ENCODE peak calls at places on chromosomes 2 and 18, in seven cellular contexts. Y is activated T-cell treated with anti-CD3 and anti-CD28 coated beads, Interleukin-2, amount 50 U/mL, for 72 hours; J is fibroblast of pulmonary artery; Z is HFFc6; K is AG08395; M is cardiac fibroblast; O is Ammon's horn. P is an unnamed sample.

GRCh38 chr2:142873850-142874287 is 3.6 kb upstream of the KYNU start:
- DNase-seq in Y (no peak), J (peak), Z (no peak), K (no peak), M (no peak), O (no peak), P (no peak)

GRCh38 chr18:5521000-5521399 is 22.8 kb downstream of the EPB41L3 start:
- DNase-seq in Y (no peak), J (no peak), Z (no peak), K (no peak), M (no peak), O (no peak), P (peak)

GRCh38 chr18:43271593-43272432 is 5.5 kb downstream of the SYT4 start:
- DNase-seq in Y (peak), J (peak), Z (peak), K (peak), M (peak), O (peak), P (no peak)

GRCh38 chr2:207260947-207261346 is 95.2 kb upstream of the KLF7 start:
- DNase-seq in Y (no peak), J (no peak), Z (peak), K (no peak), M (peak), O (no peak), P (no peak)

GRCh38 chr2:16044946-16045456 is 104.7 kb downstream of the MYCN start:
- DNase-seq in Y (no peak), J (no peak), Z (no peak), K (no peak), M (no peak), O (no peak), P (no peak)

GRCh38 chr18:6055711-6056110 is 160.4 kb upstream of the TMEM200C start:
- DNase-seq in Y (no peak), J (peak), Z (peak), K (peak), M (peak), O (no peak), P (no peak)

GRCh38 chr18:28541276-28541930 is 364.5 kb upstream of the CDH2 start:
- DNase-seq in Y (no peak), J (no peak), Z (peak), K (no peak), M (no peak), O (peak), P (no peak)

GRCh38 chr18:73782405-73782804 is 365.2 kb downstream of the FBXO15 start:
- DNase-seq in Y (no peak), J (no peak), Z (no peak), K (no peak), M (no peak), O (no peak), P (no peak)